ENCODE peak calls at places on chromosomes 3 and 15, in nine cellular contexts. G is cardiac muscle cell, K is ovary, Q is breast epithelium, W is dorsolateral prefrontal cortex, P is substantia nigra, B is small intestine, S is body of pancreas, A is OCI-LY7. U is an unnamed sample.
A peak's percentile ranks its signal among the peaks of the same experiment; 100 is the strongest.

GRCh38 chr15:61228025-61228901 is 839 bp downstream of the RORA start:
- DNase-seq in K (peak; percentile 39), G (peak; percentile 40), P (no peak), Q (no peak), B (no peak), W (peak; percentile 9), A (no peak), S (no peak), U (peak; percentile 10)

GRCh38 chr3:159187232-159187631 is 385.4 kb downstream of the MFSD1 start:
- DNase-seq in A (no peak), Q (no peak), W (no peak), S (peak; percentile 52), K (peak; percentile 20), B (no peak), G (peak; percentile 70), P (no peak), U (no peak)

GRCh38 chr3:29335438-29335837 is 54.6 kb downstream of the RBMS3 start:
- DNase-seq in W (no peak), S (peak; percentile 70), P (no peak), A (no peak), Q (peak; percentile 64), K (peak; percentile 53), B (peak; percentile 11), G (peak; percentile 98), U (peak; percentile 96)

GRCh38 chr3:114582929-114583328 is 289.1 kb downstream of the TIGIT start:
- DNase-seq in B (no peak), Q (no peak), S (no peak), A (no peak), G (no peak), K (no peak), W (no peak), P (no peak), U (no peak)

GRCh38 chr15:55615445-55615844 is 27.3 kb upstream of the PYGO1 start:
- DNase-seq in W (no peak), Q (no peak), S (no peak), P (no peak), K (no peak), G (no peak), B (no peak), A (no peak), U (no peak)

GRCh38 chr3:142724682-142725351 is 983 bp downstream of the TRPC1 start:
- DNase-seq in B (peak; percentile 5), G (no peak), A (no peak), K (peak; percentile 66), S (peak; percentile 22), W (peak; percentile 36), Q (peak; percentile 18), P (peak; percentile 32), U (peak; percentile 28)

GRCh38 chr15:25238126-25238525 is 200.7 kb downstream of the UBE3A start:
- DNase-seq in W (no peak), P (no peak), G (no peak), B (no peak), S (no peak), A (no peak), K (no peak), Q (no peak), U (no peak)

GRCh38 chr3:42122261-42123011 is 31.3 kb downstream of the TRAK1 start:
- DNase-seq in B (no peak), S (no peak), K (no peak), Q (peak; percentile 75), G (no peak), W (no peak), P (no peak), A (no peak), U (no peak)

GRCh38 chr15:60390931-60391501 is 6.8 kb downstream of the ANXA2 start:
- DNase-seq in W (no peak), S (peak; percentile 15), K (peak; percentile 34), P (no peak), B (peak; percentile 99), Q (peak; percentile 54), G (peak; percentile 91), A (no peak), U (peak; percentile 77)

GRCh38 chr3:52347716-52348635 is 31.9 kb downstream of the DNAH1 start:
- DNase-seq in Q (no peak), A (no peak), B (no peak), P (no peak), W (no peak), S (no peak), K (no peak), G (no peak), U (no peak)

GRCh38 chr3:113769551-113769950 is 22.7 kb downstream of the ATP6V1A start:
- DNase-seq in P (no peak), A (no peak), B (peak; percentile 13), W (no peak), S (no peak), K (no peak), G (peak; percentile 53), Q (no peak), U (peak; percentile 51)

GRCh38 chr15:59333401-59334062 is 39.1 kb downstream of the MYO1E start:
- DNase-seq in S (no peak), G (no peak), P (no peak), A (no peak), B (no peak), W (no peak), K (no peak), Q (no peak), U (peak; percentile 64)

GRCh38 chr15:38650384-38650783 is 85.8 kb upstream of the RASGRP1 start:
- DNase-seq in Q (no peak), B (no peak), K (no peak), A (peak; percentile 46), G (no peak), S (no peak), W (no peak), P (no peak), U (no peak)
- H3K27ac ChIP-seq in Q (no peak overlapping the region), B (no peak overlapping the region), K (no peak overlapping the region), A (peak overlapping the region; percentile 93), G (no peak overlapping the region), S (no peak overlapping the region), W (no peak overlapping the region), P (no peak overlapping the region), U (no peak overlapping the region)

DNA sequence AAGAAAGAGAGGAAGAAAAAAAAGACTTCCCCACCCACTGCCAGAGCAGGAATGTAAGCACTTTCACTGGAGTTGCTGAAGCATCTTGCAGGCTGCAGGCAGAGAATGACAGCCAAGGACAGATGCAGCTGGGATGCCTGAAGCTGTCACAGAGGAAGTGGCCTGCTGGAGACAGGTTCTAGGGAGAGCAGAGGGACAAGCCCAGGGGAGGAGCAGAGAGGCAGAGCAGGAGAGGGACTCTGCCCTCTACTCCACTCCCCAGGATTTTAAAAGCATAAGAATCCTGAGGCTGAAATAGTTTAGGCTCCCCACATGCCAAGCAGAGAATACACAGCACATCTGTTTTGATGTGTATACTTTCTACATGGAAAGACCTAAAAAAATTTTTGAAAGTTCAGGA is 326.2 kb downstream of the TUSC7 start:
- DNase-seq in S (no peak), W (no peak), G (peak; percentile 11), P (no peak), Q (no peak), A (no peak), K (no peak), B (peak; percentile 60), U (no peak)
- H3K27ac ChIP-seq in S (peak overlapping the region; percentile 36), W (no peak overlapping the region), G (no peak overlapping the region), P (no peak overlapping the region), Q (no peak overlapping the region), A (no peak overlapping the region), K (no peak overlapping the region), B (peak overlapping the region; percentile 9), U (no peak overlapping the region)

DNA sequence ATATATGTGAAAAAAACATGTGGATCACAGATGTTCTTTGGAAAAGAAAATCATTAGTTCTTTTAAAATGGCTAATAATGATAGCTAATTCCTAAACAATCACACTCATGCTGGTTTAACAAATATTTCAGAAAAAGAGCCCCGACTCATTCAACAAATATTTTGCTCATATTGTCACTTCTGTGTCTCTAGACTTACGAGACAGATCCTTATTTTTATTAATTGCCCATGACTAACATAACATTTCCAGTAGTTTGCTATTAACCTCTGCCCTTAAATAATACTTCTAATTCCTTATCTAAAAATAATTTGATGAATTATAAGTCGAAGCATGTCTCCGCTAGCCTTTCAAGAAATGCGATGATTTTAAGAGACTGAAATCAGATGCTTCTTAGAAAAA is 70.4 kb downstream of the SATB1 start:
- DNase-seq in Q (no peak), P (no peak), G (no peak), B (no peak), W (no peak), S (no peak), A (no peak), K (no peak), U (no peak)
- H3K27ac ChIP-seq in Q (no peak overlapping the region), P (no peak overlapping the region), G (no peak overlapping the region), B (no peak overlapping the region), W (no peak overlapping the region), S (no peak overlapping the region), A (no peak overlapping the region), K (no peak overlapping the region), U (no peak overlapping the region)

GRCh38 chr3:39260318-39260717 is 19.5 kb downstream of the CX3CR1 start:
- DNase-seq in G (no peak), A (no peak), P (no peak), K (no peak), W (no peak), S (no peak), B (no peak), Q (no peak), U (no peak)
- H3K27ac ChIP-seq in G (no peak overlapping the region), A (no peak overlapping the region), P (no peak overlapping the region), K (no peak overlapping the region), W (no peak overlapping the region), S (no peak overlapping the region), B (no peak overlapping the region), Q (no peak overlapping the region), U (no peak overlapping the region)

DNA sequence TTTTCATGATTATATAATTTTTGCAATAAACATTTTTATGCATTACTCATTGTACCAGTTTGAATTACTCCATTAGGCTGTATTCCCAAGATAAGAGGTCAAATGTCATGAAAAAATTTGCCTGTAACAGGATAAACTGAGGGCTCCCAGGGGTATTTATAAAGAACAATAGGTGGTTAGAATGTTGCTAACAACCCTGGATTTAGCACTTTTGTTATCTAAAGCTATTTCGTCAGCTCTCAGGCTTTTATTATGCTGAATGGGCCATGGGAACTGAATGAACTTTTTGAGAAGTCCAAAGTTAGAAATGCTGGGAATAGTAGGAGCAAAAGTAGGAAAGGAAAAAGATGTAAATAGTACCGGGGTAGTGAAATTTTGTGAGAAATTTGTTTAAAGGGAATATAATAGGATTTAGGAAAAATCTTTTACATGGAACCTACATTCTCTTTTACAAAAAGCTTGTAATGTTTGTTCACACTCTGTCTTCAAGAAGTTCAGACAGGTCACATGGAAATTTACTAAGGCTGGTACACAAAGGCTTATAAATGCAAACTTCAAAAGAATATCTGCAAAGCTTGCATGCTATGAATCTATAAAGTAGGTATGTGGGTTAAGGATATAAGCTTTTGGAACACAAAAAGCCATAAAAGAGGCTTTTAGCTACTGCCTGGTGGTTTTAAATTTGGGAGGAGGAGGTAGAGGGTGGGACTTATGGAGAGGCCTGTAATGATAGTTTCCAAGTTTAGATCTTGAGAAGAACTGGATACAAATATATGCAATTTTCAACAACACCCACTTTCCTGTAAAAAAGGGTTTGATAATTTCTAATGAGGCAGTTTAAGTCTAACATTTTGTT is 445.8 kb upstream of the NAALADL2 start:
- DNase-seq in B (no peak), Q (no peak), A (no peak), G (peak; percentile 20), W (no peak), P (no peak), K (no peak), S (no peak), U (no peak)
- H3K27ac ChIP-seq in B (no peak overlapping the region), Q (no peak overlapping the region), A (no peak overlapping the region), G (no peak overlapping the region), W (no peak overlapping the region), P (no peak overlapping the region), K (no peak overlapping the region), S (no peak overlapping the region), U (no peak overlapping the region)

U was measured in PC-3.